ENCODE peak calls at places on chromosome 22, in six cellular contexts. Z, T, H, R, G and O are unnamed samples.
A peak's percentile ranks its signal among the peaks of the same experiment; 100 is the strongest.

GRCh38 chr22:49622241-49623105 is 205.2 kb downstream of the BRD1 start:
- DNase-seq in Z (no peak), G (no peak), H (no peak), R (no peak), T (no peak), O (no peak)

GRCh38 chr22:40326905-40327735 is 19.2 kb upstream of the ADSL start:
- DNase-seq in G (no peak), R (no peak), Z (no peak), H (no peak), T (no peak), O (no peak)

GRCh38 chr22:38505595-38506117 is 455 bp downstream of the DDX17 start:
- DNase-seq in Z (no peak), R (peak; percentile 26), G (no peak), T (peak; percentile 29), H (peak; percentile 82), O (no peak)

GRCh38 chr22:38397189-38398097 is 57.6 kb downstream of the KCNJ4 start:
- DNase-seq in R (no peak), H (peak; percentile 37), G (no peak), T (no peak), Z (peak; percentile 25), O (no peak)

GRCh38 chr22:29116397-29117123 is 43.7 kb downstream of the KREMEN1 start:
- DNase-seq in R (no peak), G (no peak), Z (no peak), T (no peak), H (no peak), O (no peak)

GRCh38 chr22:25509391-25509791 is 55.1 kb upstream of the GRK3 start:
- DNase-seq in Z (no peak), R (no peak), H (no peak), G (no peak), T (no peak), O (no peak)

GRCh38 chr22:25054943-25055511 is 102.5 kb downstream of the KIAA1671 start:
- DNase-seq in Z (no peak), T (no peak), H (no peak), R (no peak), G (no peak), O (no peak)

GRCh38 chr22:21921729-21922128 is 30.9 kb downstream of the PPM1F start:
- DNase-seq in R (no peak), H (no peak), T (no peak), G (no peak), Z (no peak), O (no peak)

GRCh38 chr22:46367707-46368191 is 32.2 kb downstream of the TRMU start:
- DNase-seq in H (peak; percentile 66), T (peak; percentile 5), R (peak; percentile 65), Z (peak; percentile 75), G (no peak), O (peak; percentile 18)

GRCh38 chr22:20283674-20284066 is 15.6 kb upstream of the RTN4R start:
- DNase-seq in G (no peak), Z (no peak), H (no peak), T (no peak), R (no peak), O (no peak)

GRCh38 chr22:35018995-35019394 is 47.0 kb upstream of the ISX start:
- DNase-seq in R (no peak), H (no peak), Z (no peak), G (no peak), T (no peak), O (no peak)

GRCh38 chr22:30648825-30649224 is 13.2 kb downstream of the SLC35E4 start:
- DNase-seq in G (no peak), T (no peak), Z (no peak), R (no peak), H (no peak), O (no peak)

GRCh38 chr22:42702675-42703074 is 18.0 kb downstream of the A4GALT start:
- DNase-seq in T (no peak), R (no peak), H (no peak), Z (no peak), G (no peak), O (no peak)

GRCh38 chr22:31956360-31956759 is 12.0 kb downstream of the YWHAH start:
- DNase-seq in R (no peak), Z (peak; percentile 10), G (no peak), H (no peak), T (no peak), O (no peak)

GRCh38 chr22:45608763-45609180 is 62.9 kb upstream of the ATXN10 start:
- DNase-seq in H (no peak), T (peak; percentile 79), R (peak; percentile 3), G (peak; percentile 82), Z (no peak), O (peak; percentile 96)

GRCh38 chr22:31139866-31140716 is at the start of gene PLA2G3:
- DNase-seq in Z (no peak), H (peak; percentile 3), G (no peak), T (no peak), R (no peak), O (no peak)

GRCh38 chr22:23395476-23396361 is 184.4 kb downstream of the IGLL1 start:
- DNase-seq in H (no peak), G (no peak), T (no peak), R (no peak), Z (no peak), O (no peak)

GRCh38 chr22:27918351-27919221 is 470 bp downstream of the PITPNB start:
- DNase-seq in T (peak; percentile 18), R (peak; percentile 44), G (no peak), H (no peak), Z (peak; percentile 31), O (peak; percentile 31)

GRCh38 chr22:42202669-42203068 is 67.8 kb downstream of the TCF20 start:
- DNase-seq in R (peak; percentile 14), G (peak; percentile 23), Z (no peak), H (no peak), T (no peak), O (peak; percentile 9)

GRCh38 chr22:26894766-26895485 is 237.5 kb downstream of the MIAT start:
- DNase-seq in Z (no peak), T (peak; percentile 77), R (no peak), G (peak; percentile 85), H (no peak), O (peak; percentile 91)

GRCh38 chr22:49756656-49757055 is 71.0 kb downstream of the BRD1 start:
- DNase-seq in T (no peak), Z (no peak), R (no peak), H (no peak), G (no peak), O (no peak)

GRCh38 chr22:31295413-31295812 is 3.1 kb upstream of the PIK3IP1 start:
- DNase-seq in T (no peak), G (no peak), H (no peak), R (no peak), Z (no peak), O (no peak)